ENCODE peak calls at places on chromosomes 13 and 19, in four cellular contexts. W is HEK293T, K is HepG2, U is GM12878. Q is an unnamed sample.

GRCh38 chr13:24925318-24926231 is 161.6 kb downstream of the RNF17 start:
- DNase-seq in W (no peak), K (peak; percentile 43), U (no peak), Q (no peak)

GRCh38 chr13:85108356-85108755 is 690.9 kb downstream of the SLITRK6 start:
- DNase-seq in W (no peak), K (no peak), U (no peak), Q (no peak)

GRCh38 chr19:49690656-49691242 is at the start of gene CPT1C:
- DNase-seq in W (no peak), K (no peak), U (no peak), Q (no peak)

GRCh38 chr13:35764359-35765015 is 288.0 kb upstream of the MAB21L1 start:
- DNase-seq in W (no peak), K (no peak), U (no peak), Q (no peak)

GRCh38 chr13:63024458-63024857 is 1608.8 kb upstream of the PCDH20 start:
- DNase-seq in W (peak; percentile 50), K (no peak), U (no peak), Q (no peak)

GRCh38 chr19:32287811-32288227 is 57.6 kb upstream of the ZNF507 start:
- DNase-seq in W (peak; percentile 66), K (peak; percentile 67), U (no peak), Q (peak; percentile 21)

GRCh38 chr13:81017525-81018152 is 676.7 kb upstream of the SPRY2 start:
- DNase-seq in W (peak; percentile 63), K (peak; percentile 28), U (no peak), Q (peak; percentile 6)

GRCh38 chr13:58051807-58052375 is 420.3 kb downstream of the PCDH17 start:
- DNase-seq in W (no peak), K (no peak), U (no peak), Q (no peak)

GRCh38 chr19:54190942-54191670 is at the start of gene TSEN34:
- DNase-seq in W (peak; percentile 71), K (peak; percentile 71), U (no peak), Q (peak; percentile 83)

GRCh38 chr13:53238241-53238640 is 209.6 kb downstream of the OLFM4 start:
- DNase-seq in W (no peak), K (no peak), U (no peak), Q (no peak)

GRCh38 chr19:35320285-35320706 is 8.7 kb upstream of the CD22 start:
- DNase-seq in W (no peak), K (no peak), U (no peak), Q (no peak)

GRCh38 chr13:105996391-105997028 is 539.0 kb downstream of the EFNB2 start:
- DNase-seq in W (no peak), K (no peak), U (no peak), Q (no peak)

GRCh38 chr19:41376998-41377365 is 649 bp downstream of the TMEM91 start:
- DNase-seq in W (no peak), K (no peak), U (no peak), Q (no peak)

GRCh38 chr13:27125357-27126282 is 46.0 kb downstream of the USP12 start:
- DNase-seq in W (peak; percentile 42), K (peak; percentile 33), U (no peak), Q (peak; percentile 33)

GRCh38 chr19:7242601-7243258 is 51.5 kb downstream of the INSR start:
- DNase-seq in W (no peak), K (no peak), U (peak; percentile 77), Q (no peak)

GRCh38 chr19:3725640-3726310 is 17.6 kb downstream of the TJP3 start:
- DNase-seq in W (no peak), K (no peak), U (no peak), Q (no peak)

GRCh38 chr13:80040219-80040976 is 300.5 kb downstream of the SPRY2 start:
- DNase-seq in W (no peak), K (no peak), U (no peak), Q (no peak)

GRCh38 chr19:33232656-33233055 is 7.0 kb upstream of the SLC7A10 start:
- DNase-seq in W (no peak), K (no peak), U (no peak), Q (no peak)

GRCh38 chr13:109333893-109334651 is 452.3 kb downstream of the IRS2 start:
- DNase-seq in W (no peak), K (no peak), U (no peak), Q (no peak)

GRCh38 chr13:60311527-60311926 is 85.5 kb upstream of the TDRD3 start:
- DNase-seq in W (no peak), K (no peak), U (no peak), Q (no peak)

GRCh38 chr13:92355213-92355612 is 871.4 kb upstream of the GPC6 start:
- DNase-seq in W (peak; percentile 64), K (peak; percentile 10), U (no peak), Q (peak; percentile 64)

GRCh38 chr13:109869312-109870237 is 83.2 kb upstream of the IRS2 start:
- DNase-seq in W (no peak), K (no peak), U (no peak), Q (peak; percentile 15)

GRCh38 chr13:32415019-32415418 is 12.9 kb downstream of the N4BP2L1 start:
- DNase-seq in W (peak; percentile 37), K (no peak), U (no peak), Q (peak; percentile 25)

GRCh38 chr19:7294571-7295212 is 478 bp upstream of the INSR start:
- DNase-seq in W (peak; percentile 40), K (peak; percentile 65), U (no peak), Q (peak; percentile 71)

GRCh38 chr19:52660981-52661380 is 22.8 kb upstream of the ZNF83 start:
- DNase-seq in W (no peak), K (no peak), U (no peak), Q (no peak)

GRCh38 chr13:69585656-69586055 is 522.0 kb upstream of the ATXN8OS start:
- DNase-seq in W (no peak), K (no peak), U (no peak), Q (no peak)

GRCh38 chr19:18814063-18814462 is 17.7 kb upstream of the UPF1 start:
- DNase-seq in W (no peak), K (no peak), U (no peak), Q (no peak)

GRCh38 chr13:60012503-60012902 is 151.2 kb downstream of the DIAPH3 start:
- DNase-seq in W (no peak), K (no peak), U (no peak), Q (no peak)

GRCh38 chr19:43525836-43526771 is 897 bp downstream of the ETHE1 start:
- DNase-seq in W (no peak), K (no peak), U (no peak), Q (peak; percentile 18)

GRCh38 chr13:25292301-25292700 is 5.0 kb upstream of the MTMR6 start:
- DNase-seq in W (peak; percentile 23), K (no peak), U (no peak), Q (peak; percentile 31)

GRCh38 chr19:3320853-3321252 is 45.5 kb upstream of the NFIC start:
- DNase-seq in W (no peak), K (no peak), U (no peak), Q (peak; percentile 4)

GRCh38 chr13:37118002-37118401 is 12.5 kb upstream of the CSNK1A1L start:
- DNase-seq in W (no peak), K (no peak), U (no peak), Q (no peak)

GRCh38 chr13:53368948-53369347 is 340.3 kb downstream of the OLFM4 start:
- DNase-seq in W (no peak), K (no peak), U (no peak), Q (no peak)

GRCh38 chr19:4297901-4298771 is 4.1 kb downstream of the TMIGD2 start:
- DNase-seq in W (no peak), K (peak; percentile 35), U (no peak), Q (no peak)

GRCh38 chr19:6735181-6735891 is 2.0 kb downstream of the GPR108 start:
- DNase-seq in W (no peak), K (no peak), U (no peak), Q (no peak)

GRCh38 chr19:19955208-19955607 is 54.5 kb downstream of the ZNF93 start:
- DNase-seq in W (no peak), K (no peak), U (no peak), Q (no peak)

GRCh38 chr19:19956431-19957075 is 55.8 kb downstream of the ZNF93 start:
- DNase-seq in W (no peak), K (no peak), U (no peak), Q (peak; percentile 8)
- TF ChIP-seq TARDBP in W (no peak), K (no peak), U (no peak), Q (no peak)

GRCh38 chr13:23599083-23599925 is 29.1 kb downstream of the TNFRSF19 start:
- DNase-seq in W (no peak), K (peak; percentile 95), U (no peak), Q (no peak)
- TF ChIP-seq TARDBP in W (no peak), K (peak; percentile 69), U (no peak), Q (no peak)

DNA sequence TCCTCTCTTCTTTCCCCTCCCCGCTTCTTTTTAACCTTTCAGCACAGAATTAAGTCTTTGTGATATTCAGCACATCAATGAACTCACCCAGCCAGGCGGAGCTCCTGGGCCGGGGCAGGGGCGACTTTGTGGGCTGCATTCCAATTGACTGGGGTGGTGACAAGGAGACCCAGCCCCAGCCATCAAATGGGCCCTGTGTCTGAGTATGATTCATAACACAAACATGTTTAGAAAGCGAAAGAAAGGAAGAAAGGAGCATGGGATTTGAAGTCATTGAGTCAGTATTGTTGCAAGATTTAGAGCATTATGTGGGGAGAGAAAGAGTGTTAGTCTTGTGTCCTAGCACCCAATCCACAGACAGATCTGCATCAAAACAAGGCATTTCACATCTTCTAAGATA is 185.3 kb downstream of the LHFPL6 start:
- DNase-seq in W (no peak), K (no peak), U (no peak), Q (no peak)
- TF ChIP-seq TARDBP in W (no peak), K (no peak), U (no peak), Q (no peak)

GRCh38 chr19:5365905-5366304 is 25.3 kb upstream of the PTPRS start:
- DNase-seq in W (no peak), K (no peak), U (no peak), Q (no peak)
- TF ChIP-seq TARDBP in W (no peak), K (no peak), U (no peak), Q (no peak)

GRCh38 chr13:40172149-40172591 is 494.3 kb downstream of the FOXO1 start:
- DNase-seq in W (no peak), K (no peak), U (no peak), Q (no peak)
- TF ChIP-seq TARDBP in W (no peak), K (no peak), U (no peak), Q (no peak)

GRCh38 chr19:51277112-51277511 is 26.2 kb downstream of the SIGLECL1 start:
- DNase-seq in W (no peak), K (no peak), U (no peak), Q (no peak)

GRCh38 chr19:51271015-51271600 is 20.2 kb downstream of the SIGLECL1 start:
- DNase-seq in W (no peak), K (no peak), U (no peak), Q (no peak)

GRCh38 chr19:51274371-51274770 is 23.5 kb downstream of the SIGLECL1 start:
- DNase-seq in W (no peak), K (no peak), U (no peak), Q (no peak)

GRCh38 chr19:51274037-51274370 is 23.1 kb downstream of the SIGLECL1 start:
- DNase-seq in W (no peak), K (no peak), U (no peak), Q (no peak)

DNA sequence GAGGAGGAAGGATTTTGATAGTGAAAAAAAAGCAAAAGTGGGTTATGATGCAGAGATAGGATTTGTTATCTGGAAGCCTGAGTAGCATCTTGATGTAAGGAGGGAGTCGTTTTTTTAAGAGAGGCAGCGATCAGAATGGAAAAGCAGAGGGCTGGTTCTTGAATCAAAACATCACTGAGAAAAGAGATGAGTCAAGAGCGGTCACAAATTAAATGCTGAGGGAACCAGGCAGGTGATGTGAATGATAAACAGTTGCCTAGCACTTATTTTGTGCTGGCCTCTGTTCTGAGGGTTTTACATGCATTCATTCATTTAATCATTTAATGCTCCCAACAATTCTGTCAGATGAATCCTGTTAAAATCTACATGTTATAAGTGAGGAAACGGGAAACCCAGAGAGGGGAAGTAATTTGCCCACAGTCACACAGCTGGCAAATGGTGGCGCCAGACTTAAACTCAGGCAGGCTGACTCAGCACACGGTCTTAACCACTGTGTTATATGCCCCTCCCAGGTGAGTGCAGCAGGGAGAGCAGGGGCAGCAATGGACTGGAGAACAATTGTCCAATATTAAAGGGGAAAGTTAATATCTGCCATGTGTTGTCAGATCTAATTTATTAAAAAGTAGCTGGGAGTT is 21.4 kb downstream of the SIGLECL1 start:
- DNase-seq in W (no peak), K (no peak), U (no peak), Q (no peak)
- TF ChIP-seq TARDBP in W (no peak), K (no peak), U (no peak), Q (no peak)

Q was measured in K562.